ENCODE peak calls at places on chromosomes 11 and 22, in four cellular contexts. X, Z, L and E are unnamed samples.

GRCh38 chr11:2588809-2589537 is 110.8 kb downstream of the KCNQ1OT1 start:
- DNase-seq in X (no peak), Z (peak; percentile 28), L (peak; percentile 58), E (no peak)

GRCh38 chr11:35330924-35331323 is 88.4 kb downstream of the SLC1A2 start:
- DNase-seq in L (no peak), Z (no peak), X (no peak), E (no peak)

GRCh38 chr11:88779551-88779950 is 286.2 kb downstream of the GRM5 start:
- DNase-seq in X (peak; percentile 16), Z (no peak), L (no peak), E (no peak)

GRCh38 chr22:28268845-28269244 is 349.8 kb upstream of the PITPNB start:
- DNase-seq in L (no peak), X (no peak), Z (no peak), E (no peak)

GRCh38 chr11:114040706-114041211 is 18.8 kb upstream of the ZBTB16 start:
- DNase-seq in L (no peak), X (peak; percentile 36), Z (no peak), E (peak; percentile 46)

GRCh38 chr11:60918941-60919275 is 5.0 kb downstream of the TMEM109 start:
- DNase-seq in X (peak; percentile 19), L (no peak), Z (no peak), E (no peak)

GRCh38 chr11:20226936-20227335 is 66.7 kb upstream of the DBX1 start:
- DNase-seq in L (no peak), Z (no peak), X (no peak), E (no peak)

GRCh38 chr11:73158356-73159051 is 16.4 kb upstream of the FCHSD2 start:
- DNase-seq in L (no peak), X (no peak), Z (no peak), E (no peak)

GRCh38 chr11:130213143-130213978 is 53.8 kb downstream of the ST14 start:
- DNase-seq in X (peak; percentile 20), L (peak; percentile 94), Z (peak; percentile 80), E (peak; percentile 74)

GRCh38 chr11:77522215-77522614 is 48.3 kb upstream of the PAK1 start:
- DNase-seq in L (no peak), Z (no peak), X (no peak), E (no peak)

GRCh38 chr11:75524576-75525432 is 937 bp downstream of the GDPD5 start:
- DNase-seq in Z (peak; percentile 59), X (no peak), L (peak; percentile 88), E (peak; percentile 27)

GRCh38 chr11:66011239-66011784 is 496 bp upstream of the CST6 start:
- DNase-seq in Z (no peak), L (no peak), X (no peak), E (no peak)

GRCh38 chr22:31235076-31235475 is 23.0 kb downstream of the LIMK2 start:
- DNase-seq in X (no peak), L (no peak), Z (no peak), E (no peak)

GRCh38 chr22:19795617-19796008 is 35.0 kb downstream of the TBX1 start:
- DNase-seq in L (no peak), X (no peak), Z (no peak), E (no peak)

GRCh38 chr11:62689421-62690183 is at the start of gene LRRN4CL:
- DNase-seq in Z (peak; percentile 90), L (no peak), X (no peak), E (peak; percentile 36)

GRCh38 chr11:131423715-131424114 is 53.3 kb downstream of the NTM start:
- DNase-seq in X (peak; percentile 63), Z (no peak), L (no peak), E (no peak)

GRCh38 chr11:111528557-111528956 is 12.0 kb upstream of the LAYN start:
- DNase-seq in L (no peak), Z (no peak), X (no peak), E (no peak)

GRCh38 chr11:71190551-71190950 is 61.8 kb downstream of the SHANK2 start:
- DNase-seq in L (no peak), X (no peak), Z (peak; percentile 7), E (no peak)

GRCh38 chr11:23885801-23886200 is 611.1 kb upstream of the LUZP2 start:
- DNase-seq in Z (no peak), X (no peak), L (no peak), E (no peak)
- TF ChIP-seq EP300 in Z (no peak), X (no peak), L (no peak), E (no peak)

GRCh38 chr11:122781378-122782040 is 56.8 kb upstream of the CRTAM start:
- DNase-seq in X (peak; percentile 83), L (no peak), Z (peak; percentile 90), E (peak; percentile 84)
- TF ChIP-seq POLR2A in X (no peak), L (no peak), Z (no peak), E (no peak)

GRCh38 chr22:45166935-45167334 is 3.2 kb downstream of the NUP50 start:
- DNase-seq in X (no peak), Z (no peak), L (no peak), E (no peak)

GRCh38 chr22:45162531-45162930 is 1.2 kb upstream of the NUP50 start:
- DNase-seq in Z (no peak), L (no peak), X (no peak), E (peak; percentile 37)

GRCh38 chr22:45163074-45163416 is 680 bp upstream of the NUP50 start:
- DNase-seq in Z (no peak), L (no peak), X (peak; percentile 32), E (no peak)

GRCh38 chr22:45164217-45165123 is 745 bp downstream of the NUP50 start:
- DNase-seq in L (peak; percentile 89), Z (peak; percentile 60), X (no peak), E (peak; percentile 34)

GRCh38 chr22:45163417-45164216 is at the start of gene NUP50:
- DNase-seq in X (peak; percentile 94), L (peak; percentile 99), Z (peak; percentile 98), E (peak; percentile 98)
- TF ChIP-seq EP300 in X (no peak), L (no peak), Z (no peak), E (no peak)

GRCh38 chr11:108593214-108593909 is at the start of gene EXPH5:
- DNase-seq in L (peak; percentile 87), X (peak; percentile 76), Z (peak; percentile 68), E (peak; percentile 97)
- TF ChIP-seq POLR2A in L (peak; percentile 35), X (no peak), Z (no peak), E (peak; percentile 65)

GRCh38 chr11:120400564-120401364 is 64.6 kb downstream of the ARHGEF12 start:
- DNase-seq in L (no peak), X (peak; percentile 66), Z (no peak), E (no peak)
- TF ChIP-seq EP300 in L (no peak), X (no peak), Z (no peak), E (no peak)

GRCh38 chr11:8988329-8989234 is 15.2 kb downstream of the NRIP3 start:
- DNase-seq in L (no peak), X (no peak), Z (no peak), E (no peak)

GRCh38 chr11:8983552-8983951 is 19.3 kb upstream of the TMEM9B start:
- DNase-seq in X (no peak), L (no peak), Z (no peak), E (no peak)

GRCh38 chr11:8987446-8987845 is 16.4 kb downstream of the NRIP3 start:
- DNase-seq in Z (no peak), L (no peak), X (no peak), E (no peak)

GRCh38 chr11:8985462-8985861 is 18.3 kb downstream of the NRIP3 start:
- DNase-seq in L (no peak), Z (no peak), X (no peak), E (no peak)

GRCh38 chr11:8989411-8989810 is 14.4 kb downstream of the NRIP3 start:
- DNase-seq in X (no peak), Z (no peak), L (no peak), E (no peak)
- TF ChIP-seq POLR2A in X (no peak), Z (no peak), L (no peak), E (no peak)

DNA sequence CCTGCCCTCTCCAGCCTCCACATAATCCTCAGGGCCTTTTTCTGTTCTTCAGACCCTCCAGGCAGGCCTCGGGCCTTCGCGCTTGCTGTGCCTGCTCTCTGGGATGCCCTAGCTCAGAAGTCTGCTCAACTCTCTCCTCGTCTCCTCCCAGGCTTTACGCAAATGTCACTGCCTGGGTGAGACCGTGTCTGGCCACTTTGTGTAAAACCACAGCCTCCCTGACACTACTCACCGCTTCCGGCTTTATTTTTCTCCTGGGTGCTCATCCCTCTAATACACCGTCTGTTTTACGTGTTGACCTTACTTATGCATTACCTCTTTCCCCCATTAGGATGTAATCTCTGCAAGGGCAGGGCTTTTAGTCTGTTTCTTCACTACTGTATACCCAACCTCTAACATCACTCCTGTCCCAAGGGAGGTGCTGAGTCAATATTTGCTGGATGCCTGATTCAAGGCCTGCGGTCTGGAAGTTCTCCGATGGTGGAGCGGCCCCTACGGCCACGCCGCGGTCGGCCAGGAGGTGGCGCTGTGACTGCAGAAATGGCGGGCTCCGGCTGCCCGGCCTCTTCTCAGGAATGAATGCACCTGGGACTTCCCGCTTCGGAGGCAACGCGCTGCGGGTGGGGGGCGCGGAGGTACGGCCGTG is 58.2 kb upstream of the THY1 start:
- DNase-seq in L (peak; percentile 98), X (peak; percentile 86), Z (peak; percentile 90), E (peak; percentile 91)
- TF ChIP-seq EP300 in L (no peak), X (no peak), Z (no peak), E (no peak)